ENCODE peak calls at places on chromosomes 7 and 10, in four cellular contexts. J is AG04450, P is type B pancreatic cell, F is endothelial cell. H is an unnamed sample.

GRCh38 chr10:114245128-114245791 is 6.2 kb downstream of the VWA2 start:
- DNase-seq in P (no peak), F (no peak), J (no peak), H (no peak)

GRCh38 chr7:91034459-91035368 is 229.5 kb upstream of the FZD1 start:
- DNase-seq in F (peak; percentile 66), P (no peak), J (peak; percentile 29), H (peak; percentile 20)

GRCh38 chr10:32326119-32326518 is 20.8 kb downstream of the EPC1 start:
- DNase-seq in P (no peak), J (no peak), F (no peak), H (no peak)

GRCh38 chr7:139181404-139181803 is 49.6 kb upstream of the UBN2 start:
- DNase-seq in J (no peak), F (no peak), P (no peak), H (no peak)

GRCh38 chr10:45308707-45309106 is 6.7 kb downstream of the OR13A1 start:
- DNase-seq in J (no peak), P (no peak), F (no peak), H (no peak)

GRCh38 chr10:70528726-70529362 is 50.3 kb downstream of the PALD1 start:
- DNase-seq in J (no peak), F (no peak), P (no peak), H (no peak)

GRCh38 chr10:125162181-125162906 is 2.0 kb upstream of the CTBP2 start:
- DNase-seq in F (peak; percentile 38), P (peak; percentile 62), J (no peak), H (no peak)

GRCh38 chr7:18420758-18421157 is 74.8 kb upstream of the HDAC9 start:
- DNase-seq in P (no peak), F (no peak), J (no peak), H (no peak)

GRCh38 chr10:117424789-117425649 is 49.8 kb upstream of the PDZD8 start:
- DNase-seq in F (no peak), P (no peak), J (no peak), H (no peak)

GRCh38 chr10:111516144-111516543 is 439.3 kb downstream of the ADRA2A start:
- DNase-seq in J (no peak), P (no peak), F (no peak), H (no peak)

GRCh38 chr7:135240446-135240845 is 6.8 kb downstream of the STRA8 start:
- DNase-seq in J (no peak), F (no peak), P (no peak), H (no peak)

GRCh38 chr7:118006979-118007378 is 133.7 kb upstream of the CTTNBP2 start:
- DNase-seq in F (no peak), J (no peak), P (no peak), H (no peak)

DNA sequence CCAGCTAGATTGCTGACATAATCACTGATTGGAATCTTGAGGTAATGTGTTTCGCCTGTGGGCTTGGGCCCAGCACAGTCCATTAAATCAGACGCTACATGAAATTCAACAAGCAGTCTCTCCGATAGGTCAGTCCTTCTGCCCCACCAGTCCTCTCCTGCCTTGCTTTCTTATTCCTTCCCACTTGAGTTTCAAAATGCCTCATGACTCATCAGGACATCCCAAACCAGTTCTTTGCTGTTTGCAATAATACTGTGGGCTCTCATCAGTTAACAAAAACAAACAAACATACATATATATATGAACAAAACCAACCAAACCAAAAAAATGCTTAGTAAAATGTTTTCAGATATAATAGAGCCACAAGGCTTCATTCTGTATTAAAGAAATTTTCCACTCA is 599.0 kb downstream of the SORCS1 start:
- DNase-seq in P (no peak), F (no peak), J (no peak), H (no peak)
- TF ChIP-seq CTCF in P (no peak), F (no peak), J (no peak), H (no peak)

GRCh38 chr10:99484626-99485581 is 47.8 kb upstream of the NKX2-3 start:
- DNase-seq in P (no peak), J (no peak), F (peak; percentile 35), H (no peak)
- TF ChIP-seq CTCF in P (no peak), J (no peak), F (no peak), H (no peak)

DNA sequence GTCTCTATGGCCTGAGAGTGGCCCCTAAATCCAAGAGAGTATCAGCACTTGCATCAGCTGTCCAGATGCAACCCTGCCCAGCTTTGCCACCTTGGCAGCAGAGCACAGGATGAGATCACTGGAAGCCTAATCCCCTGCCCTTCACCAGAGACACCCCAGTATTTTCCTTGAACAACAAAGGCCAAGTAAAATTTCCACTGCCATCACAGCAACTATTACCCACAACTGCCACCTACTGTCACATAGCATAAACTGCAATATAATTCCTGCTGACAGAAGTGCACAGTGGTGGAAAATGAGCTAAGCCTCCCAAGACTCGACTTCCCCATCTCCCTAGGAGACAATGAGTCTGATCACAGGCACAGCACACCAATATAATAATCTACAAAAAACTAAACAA is 462.8 kb upstream of the ZWINT start:
- DNase-seq in J (no peak), P (no peak), F (no peak), H (no peak)
- TF ChIP-seq CTCF in J (no peak), P (peak; percentile 55), F (peak; percentile 53), H (no peak)

GRCh38 chr7:2569421-2569820 is 10.6 kb downstream of the IQCE start:
- DNase-seq in P (no peak), F (no peak), J (no peak), H (no peak)

GRCh38 chr7:2566890-2567662 is 8.3 kb downstream of the IQCE start:
- DNase-seq in P (no peak), J (peak; percentile 69), F (no peak), H (no peak)

GRCh38 chr7:2566348-2566889 is 7.6 kb downstream of the IQCE start:
- DNase-seq in P (no peak), J (no peak), F (no peak), H (no peak)

GRCh38 chr7:2568521-2569223 is 9.9 kb downstream of the IQCE start:
- DNase-seq in F (no peak), P (no peak), J (no peak), H (no peak)

GRCh38 chr7:2567663-2568238 is 9.0 kb downstream of the IQCE start:
- DNase-seq in F (peak; percentile 51), P (no peak), J (no peak), H (no peak)
- TF ChIP-seq CTCF in F (no peak), P (peak; percentile 70), J (peak; percentile 77), H (peak; percentile 63)

DNA sequence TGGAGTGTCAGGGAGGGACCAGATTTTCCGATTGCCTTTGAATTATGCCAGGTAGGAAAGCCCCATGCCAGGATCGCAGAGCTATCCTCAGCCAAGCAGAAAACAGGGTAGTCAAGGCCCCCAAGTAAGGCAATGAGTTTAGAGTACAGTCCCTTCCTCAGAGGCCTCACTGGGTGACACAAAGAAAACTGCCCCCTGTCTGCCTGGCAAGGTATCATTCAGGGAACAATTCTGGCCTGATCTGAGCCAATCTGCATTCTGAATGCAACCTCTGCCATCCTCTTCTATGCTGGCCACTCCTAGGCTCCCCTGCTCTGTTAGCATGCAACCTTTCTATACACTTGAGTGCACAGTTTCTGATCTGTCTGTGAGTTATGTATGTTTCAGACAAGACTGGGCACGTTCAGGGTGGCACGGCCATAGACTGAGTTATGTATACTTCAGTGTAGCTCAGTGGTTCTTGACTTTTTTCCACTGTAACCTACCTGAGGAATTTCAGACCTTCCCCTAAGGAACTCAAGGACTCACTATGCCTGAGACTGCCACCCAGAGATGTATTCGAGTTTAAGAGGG is 336.8 kb downstream of the PLXNA4 start:
- DNase-seq in P (no peak), J (no peak), F (no peak), H (no peak)
- TF ChIP-seq CTCF in P (no peak), J (no peak), F (no peak), H (no peak)

GRCh38 chr10:92916433-92916832 is 68.1 kb downstream of the EXOC6 start:
- DNase-seq in P (no peak), J (no peak), F (no peak), H (no peak)

GRCh38 chr10:92914478-92915066 is 66.3 kb downstream of the EXOC6 start:
- DNase-seq in J (peak; percentile 7), F (peak; percentile 69), P (no peak), H (peak; percentile 16)

GRCh38 chr10:92913973-92914372 is 65.7 kb downstream of the EXOC6 start:
- DNase-seq in P (no peak), F (no peak), J (no peak), H (no peak)

GRCh38 chr10:92920866-92921265 is 72.5 kb downstream of the EXOC6 start:
- DNase-seq in J (no peak), P (no peak), F (no peak), H (no peak)

GRCh38 chr10:92915892-92916291 is 67.6 kb downstream of the EXOC6 start:
- DNase-seq in F (no peak), P (no peak), J (no peak), H (no peak)
- TF ChIP-seq CTCF in F (no peak), P (no peak), J (no peak), H (no peak)

GRCh38 chr10:22294694-22295093 is 21.5 kb upstream of the COMMD3 start:
- DNase-seq in P (no peak), J (no peak), F (no peak), H (no peak)
- TF ChIP-seq CTCF in P (no peak), J (no peak), F (no peak), H (no peak)

GRCh38 chr7:50869108-50869716 is 86.5 kb upstream of the GRB10 start:
- DNase-seq in P (no peak), J (peak; percentile 21), F (no peak), H (peak; percentile 12)
- TF ChIP-seq CTCF in P (no peak), J (no peak), F (no peak), H (no peak)

DNA sequence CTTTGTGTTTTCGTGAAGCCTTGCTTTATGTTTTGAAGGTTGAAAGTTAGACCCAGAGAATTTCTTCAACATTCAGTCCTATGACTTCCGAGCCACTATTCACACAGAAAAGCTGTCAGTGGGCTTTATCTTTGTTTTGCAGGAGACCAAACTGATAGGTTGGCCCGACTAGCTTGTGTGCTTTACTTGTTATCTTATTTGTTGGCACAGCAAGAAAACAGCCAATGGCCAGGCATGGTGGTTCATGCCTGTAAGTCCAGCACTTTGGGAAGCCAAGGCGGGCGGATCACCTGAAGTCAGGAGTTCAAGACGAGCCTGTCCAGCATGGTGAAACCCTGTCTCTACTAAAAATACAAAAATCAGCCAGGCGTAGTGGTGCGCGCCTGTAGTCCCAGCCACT is 16.0 kb upstream of the GDI2 start:
- DNase-seq in P (no peak), J (no peak), F (no peak), H (no peak)
- TF ChIP-seq CTCF in P (no peak), J (no peak), F (no peak), H (no peak)

GRCh38 chr10:23314835-23315239 is 29.8 kb downstream of the C10orf67 start:
- DNase-seq in J (peak; percentile 71), P (no peak), F (peak; percentile 55), H (peak; percentile 69)
- TF ChIP-seq CTCF in J (peak; percentile 62), P (peak; percentile 92), F (peak; percentile 77), H (peak; percentile 62)

H was measured in AG09319.